ENCODE peak calls at places on chromosomes 5 and 9, in six cellular contexts. One of them, this sample, is unnamed.

GRCh38 chr5:137842296-137842695 is 25.4 kb upstream of the MYOT start:
- DNase-seq in osteoblast: no peak
- DNase-seq in tibial artery: no peak
- DNase-seq in AG04450: no peak
- DNase-seq in SK-N-SH: no peak
- DNase-seq in fibroblast of pulmonary artery: no peak
- DNase-seq in this sample: no peak

GRCh38 chr5:145943674-145944121 is 7.3 kb downstream of the SH3RF2 start:
- DNase-seq in osteoblast: no peak
- DNase-seq in tibial artery: no peak
- DNase-seq in AG04450: no peak
- DNase-seq in SK-N-SH: no peak
- DNase-seq in fibroblast of pulmonary artery: peak; percentile 73
- DNase-seq in this sample: peak; percentile 74

GRCh38 chr5:107696071-107696470 is 25.3 kb upstream of the EFNA5 start:
- DNase-seq in osteoblast: no peak
- DNase-seq in tibial artery: no peak
- DNase-seq in AG04450: no peak
- DNase-seq in SK-N-SH: no peak
- DNase-seq in fibroblast of pulmonary artery: no peak
- DNase-seq in this sample: no peak

GRCh38 chr5:61673007-61673735 is 341.1 kb downstream of the ZSWIM6 start:
- DNase-seq in osteoblast: peak; percentile 46
- DNase-seq in tibial artery: no peak
- DNase-seq in AG04450: no peak
- DNase-seq in SK-N-SH: no peak
- DNase-seq in fibroblast of pulmonary artery: peak; percentile 28
- DNase-seq in this sample: peak; percentile 36

GRCh38 chr5:72408602-72409001 is 88.4 kb downstream of the PTCD2 start:
- DNase-seq in osteoblast: no peak
- DNase-seq in tibial artery: no peak
- DNase-seq in AG04450: no peak
- DNase-seq in SK-N-SH: no peak
- DNase-seq in fibroblast of pulmonary artery: peak; percentile 74
- DNase-seq in this sample: peak; percentile 59

GRCh38 chr5:162496080-162496808 is 428.7 kb downstream of the GABRG2 start:
- DNase-seq in osteoblast: no peak
- DNase-seq in tibial artery: no peak
- DNase-seq in AG04450: no peak
- DNase-seq in SK-N-SH: no peak
- DNase-seq in fibroblast of pulmonary artery: no peak
- DNase-seq in this sample: no peak

GRCh38 chr9:7973123-7973522 is 173.5 kb upstream of the DMAC1 start:
- DNase-seq in osteoblast: no peak
- DNase-seq in tibial artery: no peak
- DNase-seq in AG04450: no peak
- DNase-seq in SK-N-SH: no peak
- DNase-seq in fibroblast of pulmonary artery: no peak
- DNase-seq in this sample: no peak

GRCh38 chr5:176673651-176674583 is 26.6 kb downstream of the TSPAN17 start:
- DNase-seq in osteoblast: peak; percentile 62
- DNase-seq in tibial artery: no peak
- DNase-seq in AG04450: no peak
- DNase-seq in SK-N-SH: no peak
- DNase-seq in fibroblast of pulmonary artery: no peak
- DNase-seq in this sample: no peak

GRCh38 chr5:32909207-32909606 is 198.1 kb downstream of the NPR3 start:
- DNase-seq in osteoblast: no peak
- DNase-seq in tibial artery: no peak
- DNase-seq in AG04450: peak; percentile 10
- DNase-seq in SK-N-SH: no peak
- DNase-seq in fibroblast of pulmonary artery: peak; percentile 39
- DNase-seq in this sample: peak; percentile 63

GRCh38 chr9:306907-307306 is 92.2 kb downstream of the DOCK8 start:
- DNase-seq in osteoblast: no peak
- DNase-seq in tibial artery: no peak
- DNase-seq in AG04450: no peak
- DNase-seq in SK-N-SH: no peak
- DNase-seq in fibroblast of pulmonary artery: no peak
- DNase-seq in this sample: no peak

GRCh38 chr9:114397848-114398605 is 10.2 kb upstream of the AKNA start:
- DNase-seq in osteoblast: peak; percentile 100
- DNase-seq in tibial artery: peak; percentile 98
- DNase-seq in AG04450: peak; percentile 71
- DNase-seq in SK-N-SH: peak; percentile 99
- DNase-seq in fibroblast of pulmonary artery: peak; percentile 89
- DNase-seq in this sample: peak; percentile 94

GRCh38 chr5:175842947-175843793 is 28.2 kb upstream of the CPLX2 start:
- DNase-seq in osteoblast: peak; percentile 99
- DNase-seq in tibial artery: no peak
- DNase-seq in AG04450: peak; percentile 47
- DNase-seq in SK-N-SH: peak; percentile 76
- DNase-seq in fibroblast of pulmonary artery: peak; percentile 29
- DNase-seq in this sample: peak; percentile 83

GRCh38 chr5:57175586-57175985 is 1.7 kb downstream of the GPBP1 start:
- DNase-seq in osteoblast: no peak
- DNase-seq in tibial artery: no peak
- DNase-seq in AG04450: no peak
- DNase-seq in SK-N-SH: peak; percentile 15
- DNase-seq in fibroblast of pulmonary artery: no peak
- DNase-seq in this sample: no peak

GRCh38 chr9:124855566-124855943 is 2.3 kb downstream of the WDR38 start:
- DNase-seq in osteoblast: no peak
- DNase-seq in tibial artery: no peak
- DNase-seq in AG04450: no peak
- DNase-seq in SK-N-SH: no peak
- DNase-seq in fibroblast of pulmonary artery: no peak
- DNase-seq in this sample: no peak

GRCh38 chr5:79853676-79854418 is 137.2 kb downstream of the MTX3 start:
- DNase-seq in osteoblast: peak; percentile 61
- DNase-seq in tibial artery: no peak
- DNase-seq in AG04450: no peak
- DNase-seq in SK-N-SH: no peak
- DNase-seq in fibroblast of pulmonary artery: no peak
- DNase-seq in this sample: no peak

GRCh38 chr5:127517110-127517479 is 345 bp upstream of the PRRC1 start:
- DNase-seq in osteoblast: peak; percentile 91
- DNase-seq in tibial artery: no peak
- DNase-seq in AG04450: no peak
- DNase-seq in SK-N-SH: no peak
- DNase-seq in fibroblast of pulmonary artery: no peak
- DNase-seq in this sample: no peak

GRCh38 chr5:5781335-5781734 is 358.9 kb downstream of the ICE1 start:
- DNase-seq in osteoblast: no peak
- DNase-seq in tibial artery: no peak
- DNase-seq in AG04450: no peak
- DNase-seq in SK-N-SH: no peak
- DNase-seq in fibroblast of pulmonary artery: no peak
- DNase-seq in this sample: no peak

GRCh38 chr5:151219138-151219537 is 4.8 kb downstream of the CCDC69 start:
- DNase-seq in osteoblast: peak; percentile 13
- DNase-seq in tibial artery: no peak
- DNase-seq in AG04450: no peak
- DNase-seq in SK-N-SH: no peak
- DNase-seq in fibroblast of pulmonary artery: no peak
- DNase-seq in this sample: no peak

GRCh38 chr5:134539732-134540131 is 14.3 kb downstream of the JADE2 start:
- DNase-seq in osteoblast: peak; percentile 30
- DNase-seq in tibial artery: no peak
- DNase-seq in AG04450: no peak
- DNase-seq in SK-N-SH: no peak
- DNase-seq in fibroblast of pulmonary artery: no peak
- DNase-seq in this sample: no peak

GRCh38 chr5:150137168-150137957 is 18.3 kb downstream of the PDGFRB start:
- DNase-seq in osteoblast: peak; percentile 88
- DNase-seq in tibial artery: no peak
- DNase-seq in AG04450: no peak
- DNase-seq in SK-N-SH: no peak
- DNase-seq in fibroblast of pulmonary artery: peak; percentile 81
- DNase-seq in this sample: peak; percentile 80

GRCh38 chr9:27292646-27293045 is 4.3 kb downstream of the EQTN start:
- DNase-seq in osteoblast: no peak
- DNase-seq in tibial artery: no peak
- DNase-seq in AG04450: peak; percentile 1
- DNase-seq in SK-N-SH: peak; percentile 37
- DNase-seq in fibroblast of pulmonary artery: no peak
- DNase-seq in this sample: peak; percentile 9

GRCh38 chr9:137077010-137077747 is at the start of gene UAP1L1:
- DNase-seq in osteoblast: peak; percentile 95
- DNase-seq in tibial artery: peak; percentile 88
- DNase-seq in AG04450: no peak
- DNase-seq in SK-N-SH: peak; percentile 85
- DNase-seq in fibroblast of pulmonary artery: peak; percentile 58
- DNase-seq in this sample: peak; percentile 55

GRCh38 chr5:74432240-74432639 is 208.3 kb downstream of the ENC1 start:
- DNase-seq in osteoblast: no peak
- DNase-seq in tibial artery: no peak
- DNase-seq in AG04450: no peak
- DNase-seq in SK-N-SH: no peak
- DNase-seq in fibroblast of pulmonary artery: no peak
- DNase-seq in this sample: no peak

GRCh38 chr5:72498284-72498683 is 8.9 kb downstream of the ZNF366 start:
- DNase-seq in osteoblast: peak; percentile 50
- DNase-seq in tibial artery: no peak
- DNase-seq in AG04450: no peak
- DNase-seq in SK-N-SH: no peak
- DNase-seq in fibroblast of pulmonary artery: peak; percentile 65
- DNase-seq in this sample: peak; percentile 74

GRCh38 chr5:36152324-36153298 is 700 bp downstream of the SKP2 start:
- DNase-seq in osteoblast: peak; percentile 67
- DNase-seq in tibial artery: no peak
- DNase-seq in AG04450: no peak
- DNase-seq in SK-N-SH: peak; percentile 18
- DNase-seq in fibroblast of pulmonary artery: peak; percentile 35
- DNase-seq in this sample: peak; percentile 54

GRCh38 chr9:135639196-135639595 is at the start of gene GLT6D1:
- DNase-seq in osteoblast: no peak
- DNase-seq in tibial artery: no peak
- DNase-seq in AG04450: no peak
- DNase-seq in SK-N-SH: no peak
- DNase-seq in fibroblast of pulmonary artery: no peak
- DNase-seq in this sample: no peak

GRCh38 chr5:139561655-139562451 is 714 bp downstream of the UBE2D2 start:
- DNase-seq in osteoblast: peak; percentile 92
- DNase-seq in tibial artery: peak; percentile 72
- DNase-seq in AG04450: no peak
- DNase-seq in SK-N-SH: peak; percentile 83
- DNase-seq in fibroblast of pulmonary artery: peak; percentile 41
- DNase-seq in this sample: peak; percentile 50

GRCh38 chr5:55171471-55171870 is 1.5 kb downstream of the CDC20B start:
- DNase-seq in osteoblast: no peak
- DNase-seq in tibial artery: no peak
- DNase-seq in AG04450: no peak
- DNase-seq in SK-N-SH: no peak
- DNase-seq in fibroblast of pulmonary artery: no peak
- DNase-seq in this sample: no peak

GRCh38 chr9:948497-948896 is 28.0 kb upstream of the DMRT3 start:
- DNase-seq in osteoblast: no peak
- DNase-seq in tibial artery: no peak
- DNase-seq in AG04450: no peak
- DNase-seq in SK-N-SH: no peak
- DNase-seq in fibroblast of pulmonary artery: no peak
- DNase-seq in this sample: no peak

GRCh38 chr9:20292002-20292401 is 330.3 kb downstream of the MLLT3 start:
- DNase-seq in osteoblast: no peak
- DNase-seq in tibial artery: no peak
- DNase-seq in AG04450: no peak
- DNase-seq in SK-N-SH: peak; percentile 14
- DNase-seq in fibroblast of pulmonary artery: peak; percentile 44
- DNase-seq in this sample: peak; percentile 46

GRCh38 chr5:149264432-149265069 is 7.1 kb upstream of the AFAP1L1 start:
- DNase-seq in osteoblast: no peak
- DNase-seq in tibial artery: no peak
- DNase-seq in AG04450: no peak
- DNase-seq in SK-N-SH: peak; percentile 22
- DNase-seq in fibroblast of pulmonary artery: no peak
- DNase-seq in this sample: no peak

DNA sequence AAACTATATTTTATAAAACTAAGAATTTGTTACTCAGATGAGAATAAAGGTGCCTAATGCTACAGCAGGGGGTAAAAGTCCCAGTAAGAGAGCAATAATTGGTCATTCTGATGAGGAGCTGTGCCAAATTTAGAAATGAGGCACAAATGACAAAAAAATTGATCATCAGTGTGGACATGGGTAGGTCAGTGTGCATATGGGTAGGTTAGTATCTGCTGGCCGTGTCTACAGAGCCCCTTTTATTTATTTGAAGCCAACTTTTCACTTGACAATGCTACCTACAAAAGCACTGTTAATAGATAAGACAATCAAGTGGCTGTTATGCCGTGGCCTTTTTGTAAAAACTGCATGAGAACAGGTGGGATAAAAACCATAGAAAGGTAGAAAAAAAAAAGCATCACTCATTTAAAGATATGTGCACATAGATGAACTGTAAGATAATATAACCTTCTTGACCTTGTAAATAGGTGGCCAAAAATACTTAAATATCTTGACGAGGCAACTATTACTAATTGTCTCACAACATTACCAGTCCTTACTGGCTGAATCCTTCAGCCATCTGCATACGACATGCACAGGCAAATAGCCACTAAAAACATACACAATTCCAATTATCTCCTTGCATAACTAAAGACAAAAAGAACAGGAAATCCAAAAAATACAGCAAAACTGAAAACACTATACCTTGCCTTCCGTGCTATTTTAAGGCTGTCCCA is 454.7 kb downstream of the RAB3C start:
- DNase-seq in osteoblast: peak; percentile 80
- DNase-seq in tibial artery: no peak
- DNase-seq in AG04450: no peak
- DNase-seq in SK-N-SH: no peak
- DNase-seq in fibroblast of pulmonary artery: no peak
- DNase-seq in this sample: peak; percentile 30
- H3K4me3 ChIP-seq in osteoblast: peak overlapping the region; percentile 85
- H3K4me3 ChIP-seq in tibial artery: peak overlapping the region; percentile 63
- H3K4me3 ChIP-seq in AG04450: peak overlapping the region; percentile 92
- H3K4me3 ChIP-seq in SK-N-SH: peak overlapping the region; percentile 76
- H3K4me3 ChIP-seq in fibroblast of pulmonary artery: peak overlapping the region; percentile 61
- H3K4me3 ChIP-seq in this sample: peak overlapping the region; percentile 80

GRCh38 chr9:112379177-112380101 is 469 bp upstream of the HSDL2 start:
- DNase-seq in osteoblast: peak; percentile 96
- DNase-seq in tibial artery: peak; percentile 100
- DNase-seq in AG04450: peak; percentile 95
- DNase-seq in SK-N-SH: peak; percentile 98
- DNase-seq in fibroblast of pulmonary artery: peak; percentile 99
- DNase-seq in this sample: peak; percentile 99
- TF ChIP-seq CTCF in osteoblast: no peak
- TF ChIP-seq CTCF in tibial artery: no peak
- TF ChIP-seq CTCF in AG04450: no peak
- TF ChIP-seq CTCF in SK-N-SH: no peak
- TF ChIP-seq CTCF in fibroblast of pulmonary artery: no peak
- TF ChIP-seq CTCF in this sample: peak; percentile 20

GRCh38 chr5:112121268-112121667 is 297.8 kb downstream of the EPB41L4A start:
- DNase-seq in osteoblast: peak; percentile 58
- DNase-seq in tibial artery: no peak
- DNase-seq in AG04450: no peak
- DNase-seq in SK-N-SH: no peak
- DNase-seq in fibroblast of pulmonary artery: no peak
- DNase-seq in this sample: no peak
- H3K4me3 ChIP-seq in osteoblast: no peak overlapping the region
- H3K4me3 ChIP-seq in tibial artery: no peak overlapping the region
- H3K4me3 ChIP-seq in AG04450: no peak overlapping the region
- H3K4me3 ChIP-seq in SK-N-SH: no peak overlapping the region
- H3K4me3 ChIP-seq in fibroblast of pulmonary artery: no peak overlapping the region
- H3K4me3 ChIP-seq in this sample: no peak overlapping the region

GRCh38 chr5:178836628-178837027 is 23.1 kb upstream of the ZNF354B start:
- DNase-seq in osteoblast: no peak
- DNase-seq in tibial artery: no peak
- DNase-seq in AG04450: no peak
- DNase-seq in SK-N-SH: no peak
- DNase-seq in fibroblast of pulmonary artery: no peak
- DNase-seq in this sample: no peak

GRCh38 chr5:178839319-178839704 is 20.4 kb upstream of the ZNF354B start:
- DNase-seq in osteoblast: peak; percentile 72
- DNase-seq in tibial artery: no peak
- DNase-seq in AG04450: no peak
- DNase-seq in SK-N-SH: peak; percentile 34
- DNase-seq in fibroblast of pulmonary artery: peak; percentile 47
- DNase-seq in this sample: peak; percentile 35
- TF ChIP-seq CTCF in osteoblast: peak; percentile 50
- TF ChIP-seq CTCF in tibial artery: peak; percentile 40
- TF ChIP-seq CTCF in AG04450: no peak
- TF ChIP-seq CTCF in SK-N-SH: no peak
- TF ChIP-seq CTCF in fibroblast of pulmonary artery: peak; percentile 60
- TF ChIP-seq CTCF in this sample: peak; percentile 67